ENCODE peak calls at places on chromosomes 1 and 21, in four cellular contexts. S is K562, M is HepG2, C is HCT116. Z is an unnamed sample.

GRCh38 chr1:236122176-236122575 is 20.2 kb upstream of the GPR137B start:
- DNase-seq in C (no peak), S (no peak), M (no peak), Z (no peak)

GRCh38 chr1:94272388-94272787 is 35.0 kb upstream of the ARHGAP29 start:
- DNase-seq in S (no peak), M (no peak), C (no peak), Z (no peak)

GRCh38 chr21:34110594-34111202 is 37.3 kb downstream of the MRPS6 start:
- DNase-seq in M (no peak), C (no peak), S (peak; percentile 84), Z (no peak)

GRCh38 chr1:152654110-152654509 is 9.1 kb upstream of the LCE2D start:
- DNase-seq in M (peak; percentile 59), S (peak; percentile 75), C (peak; percentile 32), Z (peak; percentile 35)

GRCh38 chr21:39499156-39499555 is 47.4 kb downstream of the SH3BGR start:
- DNase-seq in M (no peak), S (no peak), C (no peak), Z (no peak)

GRCh38 chr1:54010415-54011117 is 7.4 kb downstream of the LDLRAD1 start:
- DNase-seq in C (no peak), S (no peak), M (no peak), Z (no peak)

GRCh38 chr1:211910917-211911485 is 80.4 kb upstream of the LPGAT1 start:
- DNase-seq in C (no peak), M (no peak), S (no peak), Z (no peak)

GRCh38 chr1:5796028-5796427 is 196.2 kb downstream of the NPHP4 start:
- DNase-seq in S (no peak), C (no peak), M (no peak), Z (no peak)

GRCh38 chr1:66315675-66316074 is 218.3 kb upstream of the SGIP1 start:
- DNase-seq in C (peak; percentile 86), S (no peak), M (no peak), Z (no peak)

GRCh38 chr1:78086697-78087096 is 40.9 kb downstream of the GIPC2 start:
- DNase-seq in C (no peak), M (no peak), S (no peak), Z (no peak)

GRCh38 chr1:38728176-38728908 is 131.2 kb downstream of the RRAGC start:
- DNase-seq in S (no peak), M (no peak), C (no peak), Z (no peak)

GRCh38 chr1:110135268-110136065 is 14.8 kb upstream of the SLC6A17 start:
- DNase-seq in M (no peak), C (no peak), S (no peak), Z (no peak)

GRCh38 chr1:41255978-41256377 is 13.9 kb upstream of the SCMH1 start:
- DNase-seq in C (no peak), M (no peak), S (no peak), Z (no peak)

GRCh38 chr1:89635825-89636815 is 3.2 kb downstream of the LRRC8C start:
- DNase-seq in M (no peak), C (no peak), S (no peak), Z (peak; percentile 76)

GRCh38 chr1:168939131-168939946 is 167.2 kb upstream of the ATP1B1 start:
- DNase-seq in S (no peak), C (no peak), M (no peak), Z (no peak)

GRCh38 chr1:226690460-226690982 is 48.6 kb downstream of the ITPKB start:
- DNase-seq in M (no peak), S (no peak), C (no peak), Z (no peak)

GRCh38 chr1:12088607-12089006 is 25.5 kb downstream of the TNFRSF8 start:
- DNase-seq in C (no peak), S (no peak), M (no peak), Z (no peak)

GRCh38 chr1:62906428-62906886 is 122.5 kb downstream of the ATG4C start:
- DNase-seq in M (no peak), S (peak; percentile 41), C (peak; percentile 21), Z (no peak)

GRCh38 chr1:53349369-53349705 is 21.5 kb upstream of the LRP8 start:
- DNase-seq in M (no peak), S (no peak), C (no peak), Z (no peak)

GRCh38 chr1:41122851-41123518 is 101.5 kb upstream of the SLFNL1 start:
- DNase-seq in S (peak; percentile 45), M (peak; percentile 86), C (peak; percentile 61), Z (peak; percentile 17)

GRCh38 chr21:42062543-42063022 is 8.5 kb upstream of the UMODL1 start:
- DNase-seq in M (no peak), C (no peak), S (no peak), Z (no peak)

GRCh38 chr1:114152211-114153050 is 1.2 kb downstream of the SYT6 start:
- DNase-seq in S (no peak), C (no peak), M (no peak), Z (no peak)

GRCh38 chr1:84360303-84360702 is 38.0 kb upstream of the DNASE2B start:
- DNase-seq in S (no peak), M (no peak), C (no peak), Z (no peak)

GRCh38 chr1:50972766-50973165 is 2.7 kb downstream of the CDKN2C start:
- DNase-seq in S (no peak), M (no peak), C (no peak), Z (no peak)

GRCh38 chr1:235950318-235950717 is 83.6 kb upstream of the LYST start:
- DNase-seq in C (no peak), S (no peak), M (no peak), Z (no peak)

GRCh38 chr1:183600136-183600535 is 9.9 kb upstream of the NCF2 start:
- DNase-seq in M (no peak), C (no peak), S (peak; percentile 21), Z (no peak)

GRCh38 chr1:225653463-225654276 is 747 bp upstream of the ENAH start:
- DNase-seq in C (no peak), S (no peak), M (peak; percentile 45), Z (no peak)

GRCh38 chr1:60903591-60903990 is 178.8 kb upstream of the NFIA start:
- DNase-seq in M (no peak), C (no peak), S (no peak), Z (no peak)

GRCh38 chr1:172492421-172492820 is 40.5 kb upstream of the SUCO start:
- DNase-seq in S (no peak), C (no peak), M (no peak), Z (no peak)

GRCh38 chr1:161835963-161836362 is 69.8 kb downstream of the ATF6 start:
- DNase-seq in S (no peak), M (no peak), C (no peak), Z (no peak)

GRCh38 chr1:195202271-195202670 is 1406.0 kb downstream of the KCNT2 start:
- DNase-seq in M (no peak), S (no peak), C (no peak), Z (no peak)

GRCh38 chr1:35539824-35540261 is 17.4 kb downstream of the KIAA0319L start:
- DNase-seq in C (no peak), M (no peak), S (no peak), Z (no peak)

GRCh38 chr1:13828454-13829151 is 128.6 kb downstream of the PRDM2 start:
- DNase-seq in M (peak; percentile 23), C (peak; percentile 43), S (peak; percentile 64), Z (no peak)

GRCh38 chr1:25217598-25218232 is 14.6 kb downstream of the SYF2 start:
- DNase-seq in S (no peak), C (no peak), M (no peak), Z (no peak)

GRCh38 chr1:234899041-234899787 is 229.4 kb downstream of the TOMM20 start:
- DNase-seq in M (peak; percentile 44), S (no peak), C (no peak), Z (no peak)

GRCh38 chr1:116853680-116854191 is 56.0 kb upstream of the PTGFRN start:
- DNase-seq in S (peak; percentile 48), M (peak; percentile 58), C (peak; percentile 42), Z (peak; percentile 41)

GRCh38 chr1:214331827-214332423 is 51.0 kb downstream of the SMYD2 start:
- DNase-seq in C (peak; percentile 26), M (peak; percentile 26), S (peak; percentile 76), Z (peak; percentile 35)

GRCh38 chr1:92030701-92031107 is 919 bp downstream of the EPHX4 start:
- DNase-seq in M (peak; percentile 10), S (no peak), C (peak; percentile 55), Z (no peak)

DNA sequence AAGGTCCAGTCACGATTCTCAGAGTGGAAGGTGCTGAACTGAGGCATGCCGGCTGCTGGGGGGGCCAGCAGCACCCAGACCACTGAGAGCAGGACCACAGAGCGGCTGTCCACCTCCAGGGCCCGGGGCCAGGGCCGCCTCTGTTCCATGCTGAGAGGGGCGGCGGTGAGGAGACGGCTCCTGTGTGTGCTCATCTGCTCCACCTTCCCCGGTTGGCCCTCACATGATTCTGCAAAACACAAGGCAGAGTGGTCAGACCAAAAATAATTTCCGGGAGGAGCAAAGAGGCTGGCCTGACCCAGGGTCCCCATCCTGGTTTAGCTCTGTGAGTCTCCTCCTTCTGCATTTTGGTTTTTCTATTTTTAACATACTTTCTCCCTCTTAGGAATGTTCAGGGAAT is 26.4 kb downstream of the PLXNA2 start:
- DNase-seq in S (peak; percentile 51), C (no peak), M (no peak), Z (no peak)
- H3K27ac ChIP-seq in S (no peak overlapping the region), C (no peak overlapping the region), M (no peak overlapping the region), Z (no peak overlapping the region)

GRCh38 chr1:171191992-171192391 is 6.9 kb downstream of the FMO2 start:
- DNase-seq in S (no peak), C (no peak), M (no peak), Z (no peak)
- TF ChIP-seq TCF7L2 in S (no peak), C (no peak), M (no peak), Z (no peak)

GRCh38 chr1:192497214-192497794 is 78.3 kb upstream of the RGS1 start:
- DNase-seq in M (no peak), S (no peak), C (no peak), Z (no peak)
- H3K27ac ChIP-seq in M (no peak overlapping the region), S (no peak overlapping the region), C (no peak overlapping the region), Z (no peak overlapping the region)

GRCh38 chr1:245079021-245079609 is 75.7 kb upstream of the KIF26B start:
- DNase-seq in C (peak; percentile 57), M (peak; percentile 29), S (peak; percentile 47), Z (no peak)
- TF ChIP-seq TCF7L2 in C (no peak), M (no peak), S (no peak), Z (no peak)

GRCh38 chr1:23525558-23526174 is 5.4 kb downstream of the E2F2 start:
- DNase-seq in S (peak; percentile 29), C (no peak), M (no peak), Z (no peak)

GRCh38 chr1:23529146-23530088 is 1.6 kb downstream of the E2F2 start:
- DNase-seq in M (no peak), S (peak; percentile 77), C (no peak), Z (no peak)

GRCh38 chr1:23528245-23528978 is 2.6 kb downstream of the E2F2 start:
- DNase-seq in C (peak; percentile 90), M (peak; percentile 85), S (peak; percentile 95), Z (peak; percentile 82)

GRCh38 chr1:23526329-23527041 is 4.5 kb downstream of the E2F2 start:
- DNase-seq in C (no peak), S (no peak), M (no peak), Z (no peak)

DNA sequence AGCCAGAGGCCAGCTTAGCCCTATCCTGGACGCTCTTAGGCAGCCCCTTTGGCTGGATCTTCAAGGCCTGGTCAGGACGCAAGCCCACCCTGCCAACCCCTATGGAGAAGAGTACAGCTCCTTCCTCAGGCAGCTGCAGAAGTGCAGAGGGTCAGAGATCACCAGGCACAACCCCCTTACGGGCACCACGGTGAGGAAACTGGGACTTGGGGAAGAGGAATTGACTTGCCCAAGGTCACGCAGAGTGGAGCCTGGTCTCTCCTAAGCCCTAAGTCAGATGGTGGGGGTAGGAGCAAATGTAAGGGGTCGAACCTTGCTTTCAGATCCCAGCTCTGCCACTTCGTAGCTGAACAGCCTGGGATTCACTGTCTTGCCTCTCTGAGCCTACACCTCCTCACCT is 3.7 kb downstream of the E2F2 start:
- DNase-seq in S (no peak), C (no peak), M (no peak), Z (no peak)
- H3K27ac ChIP-seq in S (no peak overlapping the region), C (peak overlapping the region; percentile 80), M (no peak overlapping the region), Z (peak overlapping the region; percentile 13)